ENCODE peak calls at places on chromosomes 12 and 14, in six cellular contexts. E, R, J, D, I and U are unnamed samples.

GRCh38 chr14:58718226-58718625 is 80.5 kb downstream of the DACT1 start:
- DNase-seq in E (no peak), R (no peak), J (no peak), D (no peak), I (no peak), U (no peak)

GRCh38 chr12:131323879-131324278 is 370.2 kb downstream of the ADGRD1 start:
- DNase-seq in E (no peak), R (no peak), J (no peak), D (no peak), I (no peak), U (no peak)

GRCh38 chr14:97264516-97265230 is 467.5 kb downstream of the VRK1 start:
- DNase-seq in E (no peak), R (no peak), J (no peak), D (no peak), I (no peak), U (no peak)

GRCh38 chr12:120332041-120332440 is 4.5 kb upstream of the PLA2G1B start:
- DNase-seq in E (no peak), R (no peak), J (no peak), D (no peak), I (no peak), U (no peak)

GRCh38 chr12:109463776-109464175 is 13.3 kb downstream of the KCTD10 start:
- DNase-seq in E (no peak), R (no peak), J (no peak), D (no peak), I (no peak), U (no peak)

GRCh38 chr12:66962316-66962715 is 283.4 kb upstream of the GRIP1 start:
- DNase-seq in E (no peak), R (no peak), J (no peak), D (no peak), I (no peak), U (no peak)

GRCh38 chr14:44795725-44796124 is 166.0 kb downstream of the KLHL28 start:
- DNase-seq in E (no peak), R (no peak), J (no peak), D (no peak), I (no peak), U (no peak)

GRCh38 chr12:11580125-11580751 is 69.2 kb upstream of the ETV6 start:
- DNase-seq in E (peak), R (peak), J (no peak), D (no peak), I (peak), U (peak)

GRCh38 chr14:69327507-69327906 is 67.5 kb downstream of the GALNT16 start:
- DNase-seq in E (no peak), R (no peak), J (no peak), D (no peak), I (no peak), U (no peak)

GRCh38 chr12:2673966-2674810 is 120.6 kb upstream of the FKBP4 start:
- DNase-seq in E (peak), R (no peak), J (no peak), D (peak), I (no peak), U (no peak)

GRCh38 chr14:102574840-102575478 is 17.5 kb upstream of the RCOR1 start:
- DNase-seq in E (no peak), R (no peak), J (peak), D (no peak), I (no peak), U (no peak)

GRCh38 chr14:76922599-76922998 is 96.4 kb downstream of the LRRC74A start:
- DNase-seq in E (no peak), R (no peak), J (no peak), D (no peak), I (no peak), U (no peak)

GRCh38 chr12:48789858-48790326 is 1.0 kb upstream of the ADCY6 start:
- DNase-seq in E (no peak), R (no peak), J (no peak), D (no peak), I (no peak), U (no peak)

GRCh38 chr14:51188566-51189185 is 51.4 kb upstream of the TMX1 start:
- DNase-seq in E (no peak), R (no peak), J (no peak), D (no peak), I (no peak), U (no peak)

GRCh38 chr14:93747102-93747501 is 41.2 kb downstream of the PRIMA1 start:
- DNase-seq in E (no peak), R (no peak), J (no peak), D (no peak), I (no peak), U (no peak)

GRCh38 chr14:85090681-85091080 is 439.3 kb upstream of the FLRT2 start:
- DNase-seq in E (no peak), R (no peak), J (no peak), D (no peak), I (no peak), U (no peak)

GRCh38 chr14:105268736-105269354 is 20.5 kb downstream of the BTBD6 start:
- DNase-seq in E (no peak), R (no peak), J (no peak), D (no peak), I (no peak), U (no peak)

GRCh38 chr12:63151898-63152700 is 1.1 kb upstream of the AVPR1A start:
- DNase-seq in E (peak), R (peak), J (peak), D (peak), I (no peak), U (peak)

GRCh38 chr12:53336137-53336785 is at the start of gene SP7:
- DNase-seq in E (no peak), R (no peak), J (no peak), D (no peak), I (no peak), U (peak)

GRCh38 chr12:11787921-11788849 is 138.7 kb downstream of the ETV6 start:
- DNase-seq in E (no peak), R (no peak), J (no peak), D (no peak), I (no peak), U (no peak)

GRCh38 chr14:33646692-33647260 is 304.1 kb downstream of the EGLN3 start:
- DNase-seq in E (no peak), R (peak), J (no peak), D (no peak), I (no peak), U (no peak)

GRCh38 chr12:3743803-3744202 is 9.1 kb downstream of the CRACR2A start:
- DNase-seq in E (no peak), R (no peak), J (no peak), D (no peak), I (peak), U (no peak)
- TF ChIP-seq CTCF in E (no peak), R (no peak), J (no peak), D (no peak), I (no peak), U (no peak)

GRCh38 chr12:26719852-26720251 is 113.1 kb downstream of the ITPR2 start:
- DNase-seq in E (no peak), R (no peak), J (no peak), D (no peak), I (no peak), U (no peak)
- TF ChIP-seq MYC in E (no peak), R (no peak), J (no peak), D (no peak), I (no peak), U (no peak)

DNA sequence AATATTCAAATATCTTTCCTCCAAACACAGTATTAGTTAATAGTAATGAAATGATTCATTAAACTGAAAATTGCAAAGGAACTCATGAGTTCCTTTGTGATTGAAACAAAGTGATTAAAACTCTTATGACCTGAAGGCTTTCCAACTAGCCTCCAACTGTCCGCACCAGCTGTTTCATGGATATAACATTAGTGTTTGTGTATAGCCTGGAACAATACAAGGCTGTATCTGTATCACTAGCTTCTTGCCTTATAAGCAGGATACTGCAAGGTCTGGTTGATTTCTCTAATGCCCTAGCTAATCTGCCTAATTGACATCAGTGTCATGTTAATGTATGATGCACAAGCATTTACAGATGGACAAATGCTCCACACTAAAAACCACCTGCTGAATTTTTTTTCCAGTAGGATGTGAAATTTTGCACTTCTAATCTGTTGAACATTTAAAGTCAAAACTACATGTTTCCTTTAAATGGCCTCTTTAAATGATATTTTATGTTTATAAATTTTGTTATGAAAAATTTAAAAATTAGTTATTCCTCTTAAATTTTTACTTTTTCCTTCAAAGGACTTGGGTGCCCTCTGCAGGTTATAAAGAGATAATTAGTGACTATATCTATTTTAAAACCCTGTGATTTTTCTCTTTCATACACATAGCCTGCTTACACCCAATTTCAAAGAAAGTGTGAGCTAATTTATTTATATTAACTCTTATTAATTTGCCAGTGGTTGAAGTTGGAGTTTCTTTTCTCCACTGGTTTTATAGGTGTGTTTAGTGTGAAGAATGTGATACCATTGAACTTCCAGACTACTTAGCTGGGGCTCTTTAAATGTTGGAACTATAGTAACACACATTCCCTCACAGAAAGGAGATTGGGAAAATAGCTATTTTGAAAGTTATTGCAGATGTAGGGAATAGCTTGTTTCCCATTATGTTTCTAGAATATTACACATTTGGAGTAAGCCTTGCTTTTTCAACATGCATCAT is 25.4 kb downstream of the AP5M1 start:
- DNase-seq in E (no peak), R (peak), J (no peak), D (no peak), I (no peak), U (no peak)
- TF ChIP-seq CTCF in E (peak), R (no peak), J (no peak), D (peak), I (no peak), U (no peak)

GRCh38 chr12:51908876-51909592 is 1.7 kb downstream of the ACVRL1 start:
- DNase-seq in E (no peak), R (no peak), J (no peak), D (peak), I (no peak), U (no peak)
- TF ChIP-seq MYC in E (no peak), R (no peak), J (no peak), D (no peak), I (no peak), U (no peak)